ENCODE peak calls at places on chromosomes 13 and 19, in six cellular contexts. W is IMR-90, B is H9, L is neuronal stem cell, D is mesenchymal stem cell, J is H1. K is an unnamed sample.

GRCh38 chr13:33577037-33577436 is 240.9 kb upstream of the RFC3 start:
- DNase-seq in W (peak), B (no peak), L (no peak), D (no peak), J (no peak), K (no peak)

GRCh38 chr19:15367439-15367838 is 12.1 kb downstream of the AKAP8 start:
- DNase-seq in W (no peak), B (no peak), L (no peak), D (peak), J (no peak), K (no peak)

GRCh38 chr13:45224181-45224580 is 23.3 kb upstream of the KCTD4 start:
- DNase-seq in W (peak), B (no peak), L (no peak), D (no peak), J (no peak), K (no peak)

GRCh38 chr19:52221031-52221430 is 31.2 kb downstream of the PPP2R1A start:
- DNase-seq in W (no peak), B (no peak), L (no peak), D (no peak), J (no peak), K (no peak)

GRCh38 chr13:27174766-27175455 is 3.3 kb upstream of the USP12 start:
- DNase-seq in W (peak), B (no peak), L (no peak), D (peak), J (no peak), K (no peak)

GRCh38 chr19:52734893-52735661 is at the start of gene ZNF611:
- DNase-seq in W (peak), B (peak), L (peak), D (peak), J (peak), K (peak)

GRCh38 chr13:113448885-113449692 is 4.2 kb downstream of the ADPRHL1 start:
- DNase-seq in W (no peak), B (no peak), L (no peak), D (no peak), J (no peak), K (no peak)

GRCh38 chr13:29935309-29935981 is 85.0 kb upstream of the UBL3 start:
- DNase-seq in W (no peak), B (no peak), L (no peak), D (no peak), J (no peak), K (no peak)

GRCh38 chr13:41944229-41944628 is 16.7 kb downstream of the VWA8 start:
- DNase-seq in W (no peak), B (no peak), L (no peak), D (no peak), J (no peak), K (no peak)

DNA sequence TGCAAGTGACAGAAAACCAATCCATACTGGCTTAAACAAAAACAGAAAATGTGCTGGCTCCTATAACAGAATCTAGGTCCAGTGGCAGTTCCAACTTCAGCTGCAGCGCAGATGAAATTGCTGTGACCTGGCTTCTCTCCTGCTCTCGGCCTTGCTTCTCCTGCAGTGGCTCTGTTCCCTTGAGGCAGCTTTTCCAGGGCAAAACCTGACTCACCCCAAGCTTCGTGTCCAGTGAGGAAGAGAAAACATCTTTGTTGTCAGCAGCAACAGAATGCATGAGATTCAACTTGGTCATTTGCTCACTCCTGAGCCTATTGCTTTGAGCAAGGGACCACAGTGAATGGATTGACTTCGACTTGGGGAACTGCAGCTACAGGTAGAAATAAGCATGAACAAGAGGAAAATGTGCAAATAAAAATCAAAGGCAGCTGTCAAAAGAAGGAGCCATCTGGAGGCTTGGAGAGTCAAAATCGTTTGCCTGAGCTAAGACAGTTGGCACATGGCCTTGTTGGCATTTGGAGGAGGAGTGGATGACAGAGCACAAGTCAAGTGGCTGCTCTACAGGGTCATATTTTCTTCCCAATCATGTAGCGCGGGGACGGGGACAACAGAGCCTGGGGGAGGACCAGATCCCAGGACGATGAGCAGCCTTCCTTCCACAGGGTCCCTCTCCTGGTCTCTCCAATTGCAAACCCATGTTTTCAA is 523.4 kb downstream of the FGF9 start:
- DNase-seq in W (no peak), B (no peak), L (no peak), D (no peak), J (no peak), K (no peak)
- H3K27ac ChIP-seq in W (no peak), B (no peak), L (no peak), D (no peak), J (no peak), K (no peak)

DNA sequence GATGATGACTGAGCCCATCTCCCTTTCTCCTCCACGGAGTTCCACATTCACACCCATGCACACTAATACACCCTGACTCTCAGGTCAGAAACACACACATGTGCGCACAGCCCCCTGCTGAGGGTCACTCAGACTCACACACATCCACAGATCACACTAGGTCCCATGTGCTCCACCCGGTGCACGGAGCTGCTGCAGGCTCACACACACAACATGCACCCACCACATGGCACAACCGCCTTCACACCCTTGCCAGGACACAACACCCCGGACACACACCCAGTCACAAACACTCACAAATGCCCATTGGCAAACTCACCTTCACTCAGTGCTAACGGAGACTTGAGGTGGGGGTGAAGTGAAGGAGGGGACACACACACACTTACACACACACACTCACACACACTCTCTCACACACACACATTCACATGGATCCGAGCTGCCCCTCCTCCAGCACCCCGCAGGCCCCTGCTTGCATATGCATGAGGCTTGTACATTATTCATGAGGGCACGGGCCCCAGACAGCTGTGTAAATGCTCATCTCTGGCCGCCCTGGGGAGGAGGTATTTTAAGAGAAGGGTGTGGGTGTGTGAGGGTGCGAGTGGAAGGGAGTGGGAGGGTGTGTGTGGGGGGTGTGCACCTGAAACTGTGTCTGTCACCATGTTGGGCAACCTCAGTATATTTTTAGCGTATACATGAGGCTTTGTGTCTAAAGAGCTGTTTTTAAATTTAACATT is 2.2 kb downstream of the NCAN start:
- DNase-seq in W (no peak), B (no peak), L (no peak), D (no peak), J (no peak), K (no peak)
- H2BK15ac ChIP-seq in W (no peak), B (no peak), L (no peak), D (no peak), J (peak), K (no peak)

GRCh38 chr19:33420821-33421220 is 47.3 kb downstream of the CEBPG start:
- DNase-seq in W (no peak), B (no peak), L (no peak), D (no peak), J (no peak), K (no peak)
- H3K27ac ChIP-seq in W (no peak), B (no peak), L (no peak), D (no peak), J (no peak), K (no peak)

DNA sequence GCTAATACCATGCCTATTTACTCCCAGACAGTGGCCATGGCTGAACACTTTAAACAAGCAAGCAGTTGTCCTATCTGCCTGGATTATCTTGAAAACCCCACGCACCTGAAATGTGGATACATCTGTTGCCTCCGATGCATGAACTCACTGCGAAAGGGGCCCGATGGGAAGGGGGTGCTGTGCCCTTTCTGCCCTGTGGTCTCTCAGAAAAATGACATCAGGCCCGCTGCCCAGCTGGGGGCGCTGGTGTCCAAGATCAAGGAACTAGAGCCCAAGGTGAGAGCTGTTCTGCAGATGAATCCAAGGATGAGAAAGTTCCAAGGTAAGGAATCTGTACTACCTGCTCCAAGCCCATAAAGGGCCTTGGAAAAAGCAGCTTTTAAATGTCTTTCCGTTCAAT is 8.6 kb downstream of the RFPL4AL1 start:
- DNase-seq in W (no peak), B (no peak), L (no peak), D (no peak), J (peak), K (no peak)
- H2BK15ac ChIP-seq in W (no peak), B (no peak), L (no peak), D (no peak), J (no peak), K (no peak)

K was measured in mesendoderm.